ENCODE peak calls at places on chromosomes 6 and 20, in eight cellular contexts. F is stomach, R is heart left ventricle, N is GM12878, M is body of pancreas, X is esophagus squamous epithelium, O is suprapubic skin, L is HepG2. T is an unnamed sample. For H3K4me1, the result is how much of the 10 kb centered on the place peaks cover.

GRCh38 chr6:14601490-14601889 is 483.9 kb downstream of the CD83 start:
- DNase-seq in F (peak), R (no peak), N (no peak), M (peak), X (no peak), O (no peak), L (peak), T (no peak)

GRCh38 chr20:60255866-60256265 is 297.6 kb downstream of the CDH26 start:
- DNase-seq in F (no peak), R (no peak), N (no peak), M (no peak), X (no peak), O (no peak), L (no peak), T (no peak)

GRCh38 chr20:29419378-29419777 is 1838.1 kb upstream of the DEFB115 start:
- DNase-seq in F (no peak), R (no peak), N (no peak), M (no peak), X (no peak), O (no peak), L (no peak), T (no peak)

GRCh38 chr6:163998496-163998895 is 584.0 kb downstream of the QKI start:
- DNase-seq in F (no peak), R (no peak), N (no peak), M (no peak), X (no peak), O (no peak), L (no peak), T (no peak)

GRCh38 chr6:34238507-34239239 is 2.0 kb downstream of the HMGA1 start:
- DNase-seq in F (no peak), R (no peak), N (no peak), M (no peak), X (no peak), O (no peak), L (no peak), T (no peak)

GRCh38 chr20:16351415-16351814 is 221.8 kb downstream of the KIF16B start:
- DNase-seq in F (no peak), R (no peak), N (no peak), M (peak), X (no peak), O (no peak), L (no peak), T (no peak)

GRCh38 chr6:12071064-12071615 is 59.0 kb downstream of the HIVEP1 start:
- DNase-seq in F (no peak), R (no peak), N (no peak), M (no peak), X (no peak), O (no peak), L (no peak), T (no peak)

GRCh38 chr6:16985484-16986284 is 116.2 kb upstream of the STMND1 start:
- DNase-seq in F (no peak), R (no peak), N (no peak), M (no peak), X (no peak), O (no peak), L (no peak), T (no peak)

GRCh38 chr6:53151676-53152075 is 3.0 kb upstream of the GCM1 start:
- DNase-seq in F (no peak), R (no peak), N (no peak), M (no peak), X (no peak), O (no peak), L (peak), T (no peak)

GRCh38 chr20:54292186-54292585 is 84.3 kb downstream of the PFDN4 start:
- DNase-seq in F (no peak), R (no peak), N (no peak), M (no peak), X (no peak), O (no peak), L (no peak), T (no peak)

GRCh38 chr6:136095961-136096360 is 154.2 kb downstream of the MTFR2 start:
- DNase-seq in F (no peak), R (peak), N (no peak), M (peak), X (no peak), O (no peak), L (no peak), T (no peak)

GRCh38 chr6:40550096-40550731 is 37.0 kb downstream of the LRFN2 start:
- DNase-seq in F (peak), R (no peak), N (no peak), M (peak), X (no peak), O (no peak), L (peak), T (no peak)

GRCh38 chr6:65064844-65065243 is 642.2 kb downstream of the EYS start:
- DNase-seq in F (no peak), R (no peak), N (no peak), M (no peak), X (no peak), O (no peak), L (no peak), T (no peak)

GRCh38 chr6:166588691-166589333 is 2.3 kb upstream of the RAMACL start:
- DNase-seq in F (no peak), R (no peak), N (peak), M (no peak), X (no peak), O (no peak), L (no peak), T (no peak)

GRCh38 chr6:111175135-111175534 is 87.8 kb downstream of the SLC16A10 start:
- DNase-seq in F (no peak), R (no peak), N (no peak), M (no peak), X (no peak), O (no peak), L (no peak), T (no peak)

GRCh38 chr6:91273729-91274128 is 686.9 kb upstream of the MAP3K7 start:
- DNase-seq in F (no peak), R (peak), N (no peak), M (peak), X (no peak), O (no peak), L (no peak), T (no peak)

GRCh38 chr6:167987811-167988495 is 9.5 kb upstream of the KIF25 start:
- DNase-seq in F (no peak), R (no peak), N (no peak), M (no peak), X (no peak), O (no peak), L (no peak), T (no peak)

GRCh38 chr20:13910492-13910891 is 79.9 kb downstream of the SEL1L2 start:
- DNase-seq in F (no peak), R (no peak), N (no peak), M (no peak), X (no peak), O (no peak), L (no peak), T (no peak)

GRCh38 chr20:57988828-57989227 is 239.6 kb downstream of the ANKRD60 start:
- DNase-seq in F (no peak), R (no peak), N (no peak), M (no peak), X (no peak), O (no peak), L (no peak), T (no peak)

GRCh38 chr6:139448094-139448649 is 73.7 kb upstream of the CITED2 start:
- DNase-seq in F (no peak), R (no peak), N (peak), M (no peak), X (no peak), O (no peak), L (no peak), T (no peak)

GRCh38 chr6:74654296-74654695 is 551.6 kb downstream of the COL12A1 start:
- DNase-seq in F (no peak), R (no peak), N (no peak), M (no peak), X (no peak), O (no peak), L (no peak), T (no peak)

GRCh38 chr20:8082999-8083398 is 49.1 kb upstream of the PLCB1 start:
- DNase-seq in F (no peak), R (peak), N (no peak), M (no peak), X (no peak), O (no peak), L (no peak), T (no peak)

GRCh38 chr6:97885230-97885772 is 602.3 kb upstream of the MMS22L start:
- DNase-seq in F (no peak), R (no peak), N (no peak), M (no peak), X (no peak), O (no peak), L (no peak), T (no peak)

GRCh38 chr6:14072084-14072483 is 45.5 kb upstream of the CD83 start:
- DNase-seq in F (no peak), R (no peak), N (no peak), M (no peak), X (no peak), O (no peak), L (no peak), T (no peak)

GRCh38 chr6:50030777-50031562 is 9.2 kb upstream of the DEFB110 start:
- DNase-seq in F (no peak), R (no peak), N (no peak), M (no peak), X (no peak), O (no peak), L (peak), T (no peak)

GRCh38 chr20:38228436-38228835 is 32.1 kb downstream of the KIAA1755 start:
- DNase-seq in F (no peak), R (no peak), N (no peak), M (no peak), X (no peak), O (no peak), L (no peak), T (no peak)
- H3K4me1 ChIP-seq in F (under half), R (under half), N (under half), M (under half), X (under half), O (under half), L (under half), T (under half)

GRCh38 chr20:61976275-61976649 is 89.4 kb downstream of the TAF4 start:
- DNase-seq in F (no peak), R (no peak), N (no peak), M (no peak), X (no peak), O (no peak), L (no peak), T (peak)
- H3K4me3 ChIP-seq in F (no peak), R (no peak), N (no peak), M (no peak), X (no peak), O (no peak), L (no peak), T (no peak)

GRCh38 chr6:292506-293184 is 358 bp downstream of the DUSP22 start:
- DNase-seq in F (peak), R (peak), N (peak), M (peak), X (no peak), O (peak), L (peak), T (peak)

GRCh38 chr6:290111-290932 is 2.0 kb upstream of the DUSP22 start:
- DNase-seq in F (no peak), R (no peak), N (peak), M (no peak), X (no peak), O (no peak), L (no peak), T (no peak)

GRCh38 chr6:291148-291696 is 1.1 kb upstream of the DUSP22 start:
- DNase-seq in F (no peak), R (no peak), N (no peak), M (peak), X (no peak), O (no peak), L (no peak), T (no peak)

GRCh38 chr6:293185-294174 is 1.2 kb downstream of the DUSP22 start:
- DNase-seq in F (no peak), R (peak), N (no peak), M (peak), X (no peak), O (no peak), L (no peak), T (peak)

DNA sequence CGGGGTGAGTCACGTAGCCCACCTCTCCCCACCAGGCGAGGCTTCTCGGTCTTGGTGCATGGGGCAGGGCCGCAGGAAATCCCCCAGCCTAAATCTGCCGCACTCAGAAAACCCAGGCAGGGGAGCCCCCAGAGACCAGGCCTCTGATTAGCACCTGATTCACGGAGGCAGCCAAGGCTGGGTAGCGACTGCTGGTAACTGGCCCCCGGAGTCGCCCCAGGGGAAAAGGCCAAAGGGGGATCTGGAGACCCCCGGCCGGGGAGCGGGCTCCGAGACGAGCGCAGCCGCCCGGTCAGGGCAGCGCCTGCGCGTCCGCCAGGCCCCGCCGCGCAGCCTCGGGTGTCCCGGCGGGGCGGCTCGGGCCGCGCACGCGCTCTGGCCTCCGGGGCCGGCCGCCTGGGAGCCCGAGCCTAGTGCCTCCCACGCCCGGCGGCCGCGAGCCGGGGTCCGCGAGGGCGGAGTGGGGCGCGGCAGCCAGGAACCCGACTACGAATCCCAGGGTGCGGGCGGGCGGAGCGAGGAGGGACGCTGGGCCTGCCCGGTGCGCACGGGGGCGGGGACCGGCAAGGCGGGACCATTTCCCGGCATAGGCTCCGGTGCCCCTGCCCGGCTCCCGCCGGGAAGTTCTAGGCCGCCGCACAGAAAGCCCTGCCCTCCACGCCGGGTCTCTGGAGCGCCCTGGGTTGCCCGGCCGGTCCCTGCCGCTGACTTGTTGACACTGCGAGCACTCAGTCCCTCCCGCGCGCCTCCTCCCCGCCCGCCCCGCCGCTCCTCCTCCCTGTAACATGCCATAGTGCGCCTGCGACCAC is at the start of gene DUSP22:
- DNase-seq in F (peak), R (peak), N (peak), M (peak), X (no peak), O (peak), L (peak), T (peak)
- TF ChIP-seq POLR2A in F (no peak), R (peak), N (no peak), M (peak), X (peak), O (peak), L (peak), T (peak)

DNA sequence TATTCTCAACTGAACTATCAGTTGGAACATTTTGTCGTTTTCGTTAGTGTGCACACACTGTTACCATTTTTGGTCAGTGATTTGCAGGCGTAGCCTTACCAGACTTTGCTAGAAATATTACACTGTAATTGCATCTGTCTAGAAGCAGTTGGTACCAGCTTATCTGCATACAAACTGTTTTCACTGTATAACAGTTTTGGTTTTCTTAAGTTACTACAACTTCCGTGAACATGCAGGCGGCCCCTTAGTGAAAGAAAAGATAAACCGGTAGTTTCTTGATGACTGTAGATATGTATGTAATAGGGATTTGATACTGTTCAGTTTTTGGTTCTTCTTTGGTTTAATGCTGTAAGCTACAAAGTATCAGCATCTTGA is 1.3 kb downstream of the DSTN start:
- DNase-seq in F (no peak), R (no peak), N (no peak), M (no peak), X (no peak), O (no peak), L (no peak), T (no peak)
- H3K4me1 ChIP-seq in F (under half), R (half or more), N (under half), M (under half), X (under half), O (under half), L (under half), T (under half)

DNA sequence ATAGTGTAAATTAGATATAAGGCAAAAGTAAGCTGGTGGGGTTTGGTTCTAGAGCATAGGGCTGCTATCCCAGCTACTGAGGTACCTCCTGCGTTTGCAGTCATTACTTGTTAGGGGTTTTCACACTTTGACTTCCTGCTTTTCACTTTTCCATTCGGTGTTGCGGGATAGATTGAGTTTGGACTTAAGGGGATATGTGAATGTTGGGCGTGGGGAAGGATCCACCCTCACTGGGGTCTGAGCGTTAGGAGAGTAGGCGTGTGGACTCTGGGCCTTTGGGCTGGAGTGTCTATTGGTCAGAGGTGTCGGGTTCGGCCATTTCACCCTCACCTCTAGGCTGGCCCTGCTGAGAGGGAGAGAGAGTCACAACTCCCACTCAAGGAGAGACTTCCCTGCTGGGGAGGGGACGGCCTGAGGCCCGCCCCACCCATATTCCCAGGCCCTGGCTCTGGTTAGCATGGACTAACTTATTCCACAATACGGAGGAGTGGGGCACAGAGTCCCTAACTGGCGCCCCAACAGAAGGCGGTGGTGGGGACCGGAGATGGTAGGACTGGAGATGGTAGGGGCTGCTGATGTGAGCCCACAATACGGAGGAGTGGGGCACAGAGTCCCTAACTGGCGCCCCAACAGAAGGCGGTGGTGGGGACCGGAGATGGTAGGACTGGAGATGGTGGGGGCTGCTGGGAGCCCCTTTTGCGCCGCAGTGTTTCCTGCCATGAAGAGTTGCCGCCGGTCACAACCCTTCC is 1.6 kb upstream of the PTPRA start:
- DNase-seq in F (no peak), R (no peak), N (no peak), M (no peak), X (no peak), O (no peak), L (peak), T (no peak)
- H3K4me3 ChIP-seq in F (peak), R (peak), N (peak), M (no peak), X (peak), O (peak), L (peak), T (peak)

GRCh38 chr6:137879301-137879700 is 12.2 kb downstream of the TNFAIP3 start:
- DNase-seq in F (no peak), R (no peak), N (no peak), M (no peak), X (no peak), O (no peak), L (no peak), T (peak)

GRCh38 chr6:137877113-137877512 is 10.1 kb downstream of the TNFAIP3 start:
- DNase-seq in F (no peak), R (no peak), N (no peak), M (no peak), X (no peak), O (no peak), L (no peak), T (no peak)

GRCh38 chr6:137878810-137879285 is 11.8 kb downstream of the TNFAIP3 start:
- DNase-seq in F (no peak), R (peak), N (no peak), M (no peak), X (no peak), O (peak), L (no peak), T (no peak)

GRCh38 chr6:137876547-137876946 is 9.5 kb downstream of the TNFAIP3 start:
- DNase-seq in F (no peak), R (no peak), N (no peak), M (no peak), X (no peak), O (no peak), L (no peak), T (no peak)

DNA sequence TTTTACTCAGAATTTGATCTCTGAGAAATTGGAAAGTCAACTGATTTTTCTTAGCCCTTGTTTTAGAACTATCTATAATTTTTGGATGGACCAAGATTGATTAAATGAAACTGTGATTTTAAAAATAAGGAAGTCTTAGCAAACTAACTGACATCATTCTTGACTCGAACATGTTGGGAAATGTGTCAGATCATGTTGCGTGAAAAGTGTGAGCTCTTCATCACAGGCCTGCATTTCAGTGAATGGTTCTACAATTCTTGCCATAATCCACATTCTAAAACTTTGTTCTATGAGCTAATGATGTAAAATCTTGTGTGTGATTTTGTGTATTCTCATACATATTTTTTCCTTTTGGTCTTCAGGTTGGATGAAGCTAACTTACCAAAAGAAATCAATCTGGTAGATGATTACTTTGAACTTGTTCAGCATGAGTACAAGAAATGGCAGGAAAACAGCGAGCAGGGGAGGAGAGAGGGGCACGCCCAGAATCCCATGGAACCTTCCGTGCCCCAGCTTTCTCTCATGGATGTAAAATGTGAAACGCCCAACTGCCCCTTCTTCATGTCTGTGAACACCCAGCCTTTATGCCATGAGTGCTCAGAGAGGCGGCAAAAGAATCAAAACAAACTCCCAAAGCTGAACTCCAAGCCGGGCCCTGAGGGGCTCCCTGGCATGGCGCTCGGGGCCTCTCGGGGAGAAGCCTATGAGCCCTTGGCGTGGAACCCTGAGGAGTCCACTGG is 11.2 kb downstream of the TNFAIP3 start:
- DNase-seq in F (no peak), R (no peak), N (no peak), M (no peak), X (no peak), O (no peak), L (no peak), T (no peak)
- TF ChIP-seq POLR2A in F (no peak), R (no peak), N (no peak), M (no peak), X (no peak), O (no peak), L (no peak), T (no peak)

GRCh38 chr6:56833127-56833791 is 121.6 kb upstream of the BEND6 start:
- DNase-seq in F (no peak), R (no peak), N (no peak), M (no peak), X (no peak), O (no peak), L (no peak), T (no peak)
- H3K4me1 ChIP-seq in F (under half), R (under half), N (under half), M (under half), X (under half), O (under half), L (under half), T (under half)

GRCh38 chr6:37635319-37635718 is 62.4 kb downstream of the MDGA1 start:
- DNase-seq in F (no peak), R (no peak), N (no peak), M (no peak), X (no peak), O (no peak), L (no peak), T (no peak)
- H3K4me3 ChIP-seq in F (no peak), R (no peak), N (no peak), M (no peak), X (no peak), O (no peak), L (no peak), T (no peak)

GRCh38 chr6:26205161-26205624 is 118.0 kb downstream of the HFE start:
- DNase-seq in F (peak), R (peak), N (no peak), M (peak), X (no peak), O (no peak), L (peak), T (no peak)
- TF ChIP-seq POLR2A in F (no peak), R (no peak), N (peak), M (no peak), X (peak), O (no peak), L (peak), T (no peak)